ENCODE peak calls at places on chromosomes 2 and 18, in eight cellular contexts. X is osteocyte; U is activated T-helper 1 cell treated with Interleukin-2 at 50 U/mL for 16 hours; R is DMS153; T is COR-L47; F is activated CD8-positive, alpha-beta memory T cell treated with anti-CD3 and anti-CD28 coated beads for 24 hours; G is stromal cell of bone marrow; W is KBM-7. S is an unnamed sample.

GRCh38 chr18:31490387-31490786 is 7.6 kb upstream of the DSG2 start:
- DNase-seq in W (no peak), F (no peak), X (no peak), G (no peak), U (no peak), R (no peak), T (no peak), S (no peak)

GRCh38 chr2:152594792-152595191 is 122.5 kb downstream of the PRPF40A start:
- DNase-seq in W (no peak), X (no peak), G (peak; percentile 98), T (no peak), F (no peak), R (no peak), U (no peak), S (no peak)

GRCh38 chr2:197255550-197255949 is 55.0 kb downstream of the ANKRD44 start:
- DNase-seq in G (peak; percentile 26), R (peak; percentile 57), U (peak; percentile 45), T (no peak), W (peak; percentile 94), X (no peak), F (peak; percentile 86), S (peak; percentile 47)

GRCh38 chr2:106941372-106941993 is 55.5 kb upstream of the ST6GAL2 start:
- DNase-seq in W (no peak), R (no peak), T (no peak), U (no peak), G (no peak), X (no peak), F (no peak), S (no peak)

GRCh38 chr2:97995026-97995733 is 568 bp downstream of the TMEM131 start:
- DNase-seq in X (peak; percentile 86), U (peak; percentile 24), F (peak; percentile 85), T (peak; percentile 50), G (peak; percentile 5), R (no peak), W (peak; percentile 83), S (peak; percentile 26)

GRCh38 chr2:165440367-165440766 is 29.1 kb upstream of the CSRNP3 start:
- DNase-seq in G (peak; percentile 95), W (no peak), X (no peak), R (no peak), U (no peak), T (no peak), F (no peak), S (no peak)

GRCh38 chr2:234694244-234695013 is 197.5 kb upstream of the ARL4C start:
- DNase-seq in F (no peak), T (no peak), R (no peak), U (no peak), W (no peak), G (peak; percentile 70), X (peak; percentile 25), S (no peak)

GRCh38 chr2:158518083-158518482 is 61.3 kb downstream of the PKP4 start:
- DNase-seq in U (no peak), F (no peak), T (no peak), X (no peak), W (no peak), G (no peak), R (no peak), S (no peak)

GRCh38 chr2:48946444-48947048 is 191.0 kb upstream of the LHCGR start:
- DNase-seq in X (no peak), T (peak; percentile 60), G (peak; percentile 21), R (peak; percentile 65), U (no peak), W (peak; percentile 53), F (no peak), S (no peak)

GRCh38 chr18:61606759-61607158 is 273.5 kb downstream of the CDH20 start:
- DNase-seq in U (no peak), G (peak; percentile 49), F (no peak), X (peak; percentile 84), W (peak; percentile 38), R (no peak), T (peak; percentile 26), S (no peak)

GRCh38 chr18:62512996-62513395 is 9.8 kb upstream of the ZCCHC2 start:
- DNase-seq in R (no peak), W (no peak), F (no peak), T (no peak), G (no peak), X (no peak), U (no peak), S (no peak)

GRCh38 chr2:25358249-25358815 is 16.6 kb upstream of the DNMT3A start:
- DNase-seq in R (no peak), T (no peak), X (no peak), W (no peak), F (no peak), G (no peak), U (no peak), S (no peak)

GRCh38 chr2:149921911-149922616 is 334.5 kb upstream of the MMADHC start:
- DNase-seq in G (no peak), W (no peak), U (no peak), T (no peak), X (no peak), F (no peak), R (no peak), S (no peak)

GRCh38 chr2:203498161-203498560 is 36.9 kb downstream of the RAPH1 start:
- DNase-seq in W (peak; percentile 17), T (no peak), G (peak; percentile 57), F (no peak), R (no peak), U (no peak), X (no peak), S (no peak)

GRCh38 chr2:235432741-235433520 is 60.9 kb upstream of the AGAP1 start:
- DNase-seq in F (no peak), U (no peak), W (no peak), R (no peak), X (no peak), G (no peak), T (no peak), S (no peak)

GRCh38 chr2:1265454-1265853 is 147.8 kb upstream of the TPO start:
- DNase-seq in G (no peak), F (no peak), T (no peak), R (no peak), X (no peak), W (no peak), U (no peak), S (no peak)

GRCh38 chr2:197210450-197210849 is 100.1 kb downstream of the ANKRD44 start:
- DNase-seq in T (no peak), X (no peak), W (peak; percentile 13), G (no peak), U (no peak), R (no peak), F (no peak), S (no peak)

GRCh38 chr2:65668744-65669143 is 236.3 kb upstream of the SPRED2 start:
- DNase-seq in R (no peak), T (no peak), X (no peak), F (no peak), U (no peak), G (no peak), W (no peak), S (no peak)